ENCODE peak calls at places on chromosomes 3 and 15, in five cellular contexts. O is breast epithelium, N is activated T-cell treated with anti-CD3 and anti-CD28 coated beads for 1 hour, D is T-cell, U is germinal center. T is an unnamed sample.

GRCh38 chr15:75349851-75350588 is 3.2 kb downstream of the NEIL1 start:
- DNase-seq in N (peak; percentile 37), D (peak; percentile 85), U (peak; percentile 81), O (no peak), T (no peak)

GRCh38 chr15:82572311-82572710 is 32.1 kb upstream of the RPS17 start:
- DNase-seq in U (no peak), D (no peak), O (no peak), N (no peak), T (no peak)

GRCh38 chr3:187739561-187740445 is 5.5 kb downstream of the BCL6 start:
- DNase-seq in O (peak; percentile 79), U (peak; percentile 84), D (peak; percentile 74), N (peak; percentile 64), T (peak; percentile 70)

GRCh38 chr3:127889976-127890650 is 24.9 kb upstream of the KBTBD12 start:
- DNase-seq in N (no peak), D (no peak), U (no peak), O (no peak), T (no peak)

GRCh38 chr3:128867200-128868125 is 12.0 kb upstream of the ACAD9 start:
- DNase-seq in D (no peak), U (no peak), O (peak; percentile 28), N (no peak), T (no peak)

GRCh38 chr3:112261742-112262141 is 32.3 kb downstream of the SLC9C1 start:
- DNase-seq in U (no peak), D (no peak), N (no peak), O (no peak), T (no peak)

GRCh38 chr15:72285927-72286516 is 13.7 kb upstream of the PARP6 start:
- DNase-seq in O (no peak), D (peak; percentile 37), N (peak; percentile 38), U (peak; percentile 55), T (peak; percentile 63)

GRCh38 chr3:196193738-196194541 is 17.3 kb downstream of the ZDHHC19 start:
- DNase-seq in O (no peak), N (no peak), U (no peak), D (no peak), T (peak; percentile 70)

GRCh38 chr15:77769700-77770099 is 137.0 kb upstream of the LINGO1 start:
- DNase-seq in U (no peak), N (no peak), O (no peak), D (no peak), T (no peak)

GRCh38 chr15:100714749-100715342 is 112.5 kb downstream of the ASB7 start:
- DNase-seq in N (no peak), U (no peak), O (peak; percentile 48), D (no peak), T (peak; percentile 11)

GRCh38 chr3:9600597-9600996 is 47.0 kb upstream of the LHFPL4 start:
- DNase-seq in U (peak; percentile 36), N (no peak), D (no peak), O (no peak), T (peak; percentile 60)

GRCh38 chr3:15313461-15313860 is 18.9 kb downstream of the SH3BP5 start:
- DNase-seq in U (no peak), O (no peak), N (no peak), D (peak; percentile 23), T (no peak)

GRCh38 chr3:16767006-16767405 is 117.7 kb upstream of the PLCL2 start:
- DNase-seq in U (no peak), N (no peak), O (no peak), D (no peak), T (no peak)

T was measured in body of pancreas.